ENCODE peak calls at places on chromosome 5, in seven cellular contexts. T, Q, D, K, E, P and Z are unnamed samples.

GRCh38 chr5:40354171-40354570 is 325.5 kb upstream of the PTGER4 start:
- DNase-seq in T (no peak), Q (no peak), D (no peak), K (peak; percentile 74), E (no peak), P (no peak), Z (no peak)

GRCh38 chr5:138706655-138707480 is 46.4 kb upstream of the CTNNA1 start:
- DNase-seq in T (no peak), Q (no peak), D (no peak), K (no peak), E (no peak), P (peak; percentile 13), Z (no peak)

GRCh38 chr5:142587354-142587965 is 98.4 kb downstream of the FGF1 start:
- DNase-seq in T (peak; percentile 22), Q (peak; percentile 93), D (peak; percentile 12), K (no peak), E (peak; percentile 15), P (no peak), Z (no peak)

GRCh38 chr5:180467028-180467427 is 27.2 kb upstream of the CNOT6 start:
- DNase-seq in T (no peak), Q (no peak), D (no peak), K (peak; percentile 77), E (no peak), P (no peak), Z (no peak)

GRCh38 chr5:146878471-146879172 is at the start of gene PPP2R2B:
- DNase-seq in T (no peak), Q (peak; percentile 80), D (no peak), K (peak; percentile 88), E (no peak), P (no peak), Z (no peak)

GRCh38 chr5:178293815-178294214 is 61.2 kb upstream of the PHYKPL start:
- DNase-seq in T (no peak), Q (no peak), D (no peak), K (peak; percentile 47), E (no peak), P (no peak), Z (no peak)

GRCh38 chr5:132052520-132052919 is 7.9 kb upstream of the IL3 start:
- DNase-seq in T (no peak), Q (no peak), D (no peak), K (peak; percentile 68), E (no peak), P (no peak), Z (no peak)

GRCh38 chr5:53095931-53096525 is 13.5 kb downstream of the MOCS2 start:
- DNase-seq in T (peak; percentile 58), Q (peak; percentile 67), D (peak; percentile 49), K (no peak), E (peak; percentile 56), P (peak; percentile 73), Z (peak; percentile 45)

GRCh38 chr5:79255786-79256557 is 20.0 kb downstream of the JMY start:
- DNase-seq in T (peak; percentile 27), Q (peak; percentile 85), D (peak; percentile 31), K (no peak), E (peak; percentile 45), P (no peak), Z (no peak)

GRCh38 chr5:10222326-10222725 is 27.4 kb downstream of the ATPSCKMT start:
- DNase-seq in T (no peak), Q (no peak), D (no peak), K (no peak), E (no peak), P (no peak), Z (no peak)

GRCh38 chr5:160315968-160316367 is 3.6 kb upstream of the CCNJL start:
- DNase-seq in T (no peak), Q (no peak), D (peak; percentile 68), K (no peak), E (peak; percentile 85), P (peak; percentile 98), Z (peak; percentile 68)

GRCh38 chr5:26282190-26282589 is 756.2 kb downstream of the CDH9 start:
- DNase-seq in T (no peak), Q (no peak), D (no peak), K (no peak), E (no peak), P (no peak), Z (no peak)

GRCh38 chr5:59543826-59544442 is 349.6 kb downstream of the PDE4D start:
- DNase-seq in T (no peak), Q (peak; percentile 13), D (no peak), K (no peak), E (no peak), P (no peak), Z (no peak)

GRCh38 chr5:149125386-149125891 is 15.9 kb upstream of the ABLIM3 start:
- DNase-seq in T (no peak), Q (peak; percentile 81), D (no peak), K (no peak), E (peak; percentile 36), P (no peak), Z (no peak)

GRCh38 chr5:87900419-87900818 is 368.2 kb downstream of the TMEM161B start:
- DNase-seq in T (no peak), Q (no peak), D (no peak), K (no peak), E (no peak), P (no peak), Z (no peak)

GRCh38 chr5:174410716-174411512 is 313.5 kb upstream of the MSX2 start:
- DNase-seq in T (no peak), Q (no peak), D (no peak), K (no peak), E (no peak), P (no peak), Z (no peak)

GRCh38 chr5:180353226-180353962 is at the start of gene GFPT2:
- DNase-seq in T (peak; percentile 100), Q (peak; percentile 94), D (no peak), K (peak; percentile 89), E (peak; percentile 28), P (no peak), Z (peak; percentile 2)

GRCh38 chr5:58455966-58456365 is 3.9 kb downstream of the PLK2 start:
- DNase-seq in T (no peak), Q (no peak), D (no peak), K (no peak), E (no peak), P (no peak), Z (no peak)

GRCh38 chr5:155167736-155168135 is 154.2 kb downstream of the KIF4B start:
- DNase-seq in T (no peak), Q (no peak), D (no peak), K (no peak), E (no peak), P (no peak), Z (no peak)

GRCh38 chr5:142748132-142748531 is 22.0 kb upstream of the ARHGAP26 start:
- DNase-seq in T (no peak), Q (no peak), D (no peak), K (no peak), E (peak; percentile 53), P (no peak), Z (no peak)

GRCh38 chr5:135457424-135458071 is 5.4 kb upstream of the TIFAB start:
- DNase-seq in T (peak; percentile 82), Q (peak; percentile 91), D (peak; percentile 74), K (peak; percentile 89), E (peak; percentile 56), P (no peak), Z (no peak)

GRCh38 chr5:16160706-16161105 is 18.9 kb downstream of the MARCHF11 start:
- DNase-seq in T (peak; percentile 55), Q (peak; percentile 89), D (peak; percentile 12), K (no peak), E (peak; percentile 60), P (peak; percentile 51), Z (peak; percentile 24)

GRCh38 chr5:133385346-133385745 is 227.0 kb downstream of the FSTL4 start:
- DNase-seq in T (no peak), Q (no peak), D (no peak), K (peak; percentile 31), E (no peak), P (no peak), Z (no peak)

GRCh38 chr5:141637266-141637692 is 482 bp downstream of the RELL2 start:
- DNase-seq in T (peak; percentile 62), Q (peak; percentile 60), D (no peak), K (peak; percentile 92), E (no peak), P (no peak), Z (no peak)

GRCh38 chr5:134511796-134512660 is 13.4 kb upstream of the JADE2 start:
- DNase-seq in T (peak; percentile 52), Q (peak; percentile 87), D (no peak), K (no peak), E (peak; percentile 74), P (no peak), Z (no peak)

GRCh38 chr5:132489871-132490483 is 596 bp downstream of the IRF1 start:
- DNase-seq in T (peak; percentile 86), Q (peak; percentile 68), D (no peak), K (peak; percentile 95), E (no peak), P (no peak), Z (no peak)

GRCh38 chr5:151447174-151448037 is at the start of gene SLC36A1:
- DNase-seq in T (peak; percentile 97), Q (peak; percentile 99), D (peak; percentile 80), K (peak; percentile 98), E (peak; percentile 84), P (peak; percentile 80), Z (peak; percentile 94)
- TF ChIP-seq POLR2AphosphoS5 in T (peak; percentile 21), Q (peak; percentile 44), D (peak; percentile 67), K (peak; percentile 90), E (peak; percentile 53), P (peak; percentile 71), Z (peak; percentile 53)

GRCh38 chr5:98768160-98769005 is 5.1 kb upstream of the RGMB start:
- DNase-seq in T (peak; percentile 39), Q (peak; percentile 93), D (no peak), K (peak; percentile 79), E (peak; percentile 46), P (peak; percentile 87), Z (peak; percentile 9)
- H3K27ac ChIP-seq in T (no peak overlapping the region), Q (peak overlapping the region; percentile 74), D (peak overlapping the region; percentile 12), K (no peak overlapping the region), E (no peak overlapping the region), P (no peak overlapping the region), Z (no peak overlapping the region)

GRCh38 chr5:93557205-93557604 is 23.8 kb downstream of the NR2F1-AS1 start:
- DNase-seq in T (no peak), Q (no peak), D (no peak), K (no peak), E (no peak), P (no peak), Z (no peak)
- TF ChIP-seq POLR2AphosphoS5 in T (no peak), Q (no peak), D (no peak), K (no peak), E (no peak), P (no peak), Z (no peak)

GRCh38 chr5:14464661-14465060 is 116.9 kb upstream of the OTULINL start:
- DNase-seq in T (no peak), Q (no peak), D (no peak), K (no peak), E (no peak), P (no peak), Z (no peak)

GRCh38 chr5:14465086-14465485 is 116.5 kb upstream of the OTULINL start:
- DNase-seq in T (no peak), Q (no peak), D (no peak), K (no peak), E (no peak), P (no peak), Z (no peak)

GRCh38 chr5:14463629-14464028 is 118.0 kb upstream of the OTULINL start:
- DNase-seq in T (no peak), Q (no peak), D (no peak), K (no peak), E (no peak), P (no peak), Z (peak; percentile 60)

GRCh38 chr5:14462681-14463080 is 118.9 kb upstream of the OTULINL start:
- DNase-seq in T (no peak), Q (no peak), D (no peak), K (no peak), E (no peak), P (no peak), Z (no peak)

GRCh38 chr5:14464101-14464500 is 117.5 kb upstream of the OTULINL start:
- DNase-seq in T (no peak), Q (no peak), D (no peak), K (no peak), E (no peak), P (no peak), Z (no peak)
- H3K27ac ChIP-seq in T (no peak overlapping the region), Q (no peak overlapping the region), D (peak overlapping the region; percentile 35), K (peak overlapping the region; percentile 68), E (no peak overlapping the region), P (peak overlapping the region; percentile 25), Z (peak overlapping the region; percentile 38)